ENCODE peak calls at places on chromosomes 1 and 21, in nine cellular contexts. One of them, this sample, is unnamed.

GRCh38 chr1:202237052-202237451 is 43.5 kb downstream of the LGR6 start:
- DNase-seq in stimulated activated CD8-positive, alpha-beta memory T cell treated with anti-CD3 and anti-CD28 coated beads, Interleukin-2, amount 100 ng/mL, for 1 hour: no peak
- DNase-seq in nephron progenitor cell: peak; percentile 68
- DNase-seq in effector CD8-positive, alpha-beta T cell: no peak
- DNase-seq in adipocyte: peak; percentile 32
- DNase-seq in COR-L47: peak; percentile 39
- DNase-seq in SW480: peak; percentile 63
- DNase-seq in stimulated activated naive CD8-positive, alpha-beta T cell treated with anti-CD3 and anti-CD28 coated beads, Interleukin-15, Interleukin-2, amounts not matched to agents 100 U/mL and 50 U/mL, for 24 hours: peak; percentile 54
- DNase-seq in activated naive CD8-positive, alpha-beta T cell treated with anti-CD3 and anti-CD28 coated beads, Interleukin-2, amount 50 U/mL, for 24 hours: peak; percentile 38
- DNase-seq in this sample: peak; percentile 67

GRCh38 chr1:220876511-220877347 is 2.5 kb upstream of the HLX start:
- DNase-seq in stimulated activated CD8-positive, alpha-beta memory T cell treated with anti-CD3 and anti-CD28 coated beads, Interleukin-2, amount 100 ng/mL, for 1 hour: no peak
- DNase-seq in nephron progenitor cell: peak; percentile 72
- DNase-seq in effector CD8-positive, alpha-beta T cell: no peak
- DNase-seq in adipocyte: no peak
- DNase-seq in COR-L47: no peak
- DNase-seq in SW480: no peak
- DNase-seq in stimulated activated naive CD8-positive, alpha-beta T cell treated with anti-CD3 and anti-CD28 coated beads, Interleukin-15, Interleukin-2, amounts not matched to agents 100 U/mL and 50 U/mL, for 24 hours: no peak
- DNase-seq in activated naive CD8-positive, alpha-beta T cell treated with anti-CD3 and anti-CD28 coated beads, Interleukin-2, amount 50 U/mL, for 24 hours: no peak
- DNase-seq in this sample: no peak

GRCh38 chr1:173638043-173639021 is 3.2 kb downstream of the TEX50 start:
- DNase-seq in stimulated activated CD8-positive, alpha-beta memory T cell treated with anti-CD3 and anti-CD28 coated beads, Interleukin-2, amount 100 ng/mL, for 1 hour: no peak
- DNase-seq in nephron progenitor cell: no peak
- DNase-seq in effector CD8-positive, alpha-beta T cell: no peak
- DNase-seq in adipocyte: no peak
- DNase-seq in COR-L47: no peak
- DNase-seq in SW480: no peak
- DNase-seq in stimulated activated naive CD8-positive, alpha-beta T cell treated with anti-CD3 and anti-CD28 coated beads, Interleukin-15, Interleukin-2, amounts not matched to agents 100 U/mL and 50 U/mL, for 24 hours: no peak
- DNase-seq in activated naive CD8-positive, alpha-beta T cell treated with anti-CD3 and anti-CD28 coated beads, Interleukin-2, amount 50 U/mL, for 24 hours: no peak
- DNase-seq in this sample: no peak

GRCh38 chr1:8787218-8787617 is 30.2 kb downstream of the RERE start:
- DNase-seq in stimulated activated CD8-positive, alpha-beta memory T cell treated with anti-CD3 and anti-CD28 coated beads, Interleukin-2, amount 100 ng/mL, for 1 hour: no peak
- DNase-seq in nephron progenitor cell: no peak
- DNase-seq in effector CD8-positive, alpha-beta T cell: no peak
- DNase-seq in adipocyte: no peak
- DNase-seq in COR-L47: no peak
- DNase-seq in SW480: no peak
- DNase-seq in stimulated activated naive CD8-positive, alpha-beta T cell treated with anti-CD3 and anti-CD28 coated beads, Interleukin-15, Interleukin-2, amounts not matched to agents 100 U/mL and 50 U/mL, for 24 hours: no peak
- DNase-seq in activated naive CD8-positive, alpha-beta T cell treated with anti-CD3 and anti-CD28 coated beads, Interleukin-2, amount 50 U/mL, for 24 hours: no peak
- DNase-seq in this sample: no peak

GRCh38 chr1:203794764-203795381 is 550 bp upstream of the ZBED6 start:
- DNase-seq in stimulated activated CD8-positive, alpha-beta memory T cell treated with anti-CD3 and anti-CD28 coated beads, Interleukin-2, amount 100 ng/mL, for 1 hour: no peak
- DNase-seq in nephron progenitor cell: no peak
- DNase-seq in effector CD8-positive, alpha-beta T cell: no peak
- DNase-seq in adipocyte: no peak
- DNase-seq in COR-L47: no peak
- DNase-seq in SW480: no peak
- DNase-seq in stimulated activated naive CD8-positive, alpha-beta T cell treated with anti-CD3 and anti-CD28 coated beads, Interleukin-15, Interleukin-2, amounts not matched to agents 100 U/mL and 50 U/mL, for 24 hours: no peak
- DNase-seq in activated naive CD8-positive, alpha-beta T cell treated with anti-CD3 and anti-CD28 coated beads, Interleukin-2, amount 50 U/mL, for 24 hours: no peak
- DNase-seq in this sample: no peak

GRCh38 chr1:181257117-181257516 is 168.6 kb downstream of the IER5 start:
- DNase-seq in stimulated activated CD8-positive, alpha-beta memory T cell treated with anti-CD3 and anti-CD28 coated beads, Interleukin-2, amount 100 ng/mL, for 1 hour: no peak
- DNase-seq in nephron progenitor cell: no peak
- DNase-seq in effector CD8-positive, alpha-beta T cell: no peak
- DNase-seq in adipocyte: no peak
- DNase-seq in COR-L47: no peak
- DNase-seq in SW480: no peak
- DNase-seq in stimulated activated naive CD8-positive, alpha-beta T cell treated with anti-CD3 and anti-CD28 coated beads, Interleukin-15, Interleukin-2, amounts not matched to agents 100 U/mL and 50 U/mL, for 24 hours: no peak
- DNase-seq in activated naive CD8-positive, alpha-beta T cell treated with anti-CD3 and anti-CD28 coated beads, Interleukin-2, amount 50 U/mL, for 24 hours: no peak
- DNase-seq in this sample: no peak

GRCh38 chr21:33266050-33266783 is at the start of gene IL10RB:
- DNase-seq in stimulated activated CD8-positive, alpha-beta memory T cell treated with anti-CD3 and anti-CD28 coated beads, Interleukin-2, amount 100 ng/mL, for 1 hour: peak; percentile 62
- DNase-seq in nephron progenitor cell: peak; percentile 86
- DNase-seq in effector CD8-positive, alpha-beta T cell: peak; percentile 72
- DNase-seq in adipocyte: peak; percentile 92
- DNase-seq in COR-L47: peak; percentile 65
- DNase-seq in SW480: peak; percentile 60
- DNase-seq in stimulated activated naive CD8-positive, alpha-beta T cell treated with anti-CD3 and anti-CD28 coated beads, Interleukin-15, Interleukin-2, amounts not matched to agents 100 U/mL and 50 U/mL, for 24 hours: peak; percentile 84
- DNase-seq in activated naive CD8-positive, alpha-beta T cell treated with anti-CD3 and anti-CD28 coated beads, Interleukin-2, amount 50 U/mL, for 24 hours: peak; percentile 79
- DNase-seq in this sample: peak; percentile 73

GRCh38 chr1:27161594-27161993 is 6.7 kb upstream of the SLC9A1 start:
- DNase-seq in stimulated activated CD8-positive, alpha-beta memory T cell treated with anti-CD3 and anti-CD28 coated beads, Interleukin-2, amount 100 ng/mL, for 1 hour: no peak
- DNase-seq in nephron progenitor cell: no peak
- DNase-seq in effector CD8-positive, alpha-beta T cell: no peak
- DNase-seq in adipocyte: no peak
- DNase-seq in COR-L47: no peak
- DNase-seq in SW480: peak; percentile 42
- DNase-seq in stimulated activated naive CD8-positive, alpha-beta T cell treated with anti-CD3 and anti-CD28 coated beads, Interleukin-15, Interleukin-2, amounts not matched to agents 100 U/mL and 50 U/mL, for 24 hours: no peak
- DNase-seq in activated naive CD8-positive, alpha-beta T cell treated with anti-CD3 and anti-CD28 coated beads, Interleukin-2, amount 50 U/mL, for 24 hours: no peak
- DNase-seq in this sample: no peak

GRCh38 chr1:171590022-171590421 is 32.0 kb upstream of the MYOCOS start:
- DNase-seq in stimulated activated CD8-positive, alpha-beta memory T cell treated with anti-CD3 and anti-CD28 coated beads, Interleukin-2, amount 100 ng/mL, for 1 hour: no peak
- DNase-seq in nephron progenitor cell: no peak
- DNase-seq in effector CD8-positive, alpha-beta T cell: no peak
- DNase-seq in adipocyte: peak; percentile 54
- DNase-seq in COR-L47: no peak
- DNase-seq in SW480: no peak
- DNase-seq in stimulated activated naive CD8-positive, alpha-beta T cell treated with anti-CD3 and anti-CD28 coated beads, Interleukin-15, Interleukin-2, amounts not matched to agents 100 U/mL and 50 U/mL, for 24 hours: no peak
- DNase-seq in activated naive CD8-positive, alpha-beta T cell treated with anti-CD3 and anti-CD28 coated beads, Interleukin-2, amount 50 U/mL, for 24 hours: no peak
- DNase-seq in this sample: no peak

GRCh38 chr1:152410028-152410427 is 4.0 kb downstream of the CRNN start:
- DNase-seq in stimulated activated CD8-positive, alpha-beta memory T cell treated with anti-CD3 and anti-CD28 coated beads, Interleukin-2, amount 100 ng/mL, for 1 hour: no peak
- DNase-seq in nephron progenitor cell: no peak
- DNase-seq in effector CD8-positive, alpha-beta T cell: no peak
- DNase-seq in adipocyte: no peak
- DNase-seq in COR-L47: no peak
- DNase-seq in SW480: no peak
- DNase-seq in stimulated activated naive CD8-positive, alpha-beta T cell treated with anti-CD3 and anti-CD28 coated beads, Interleukin-15, Interleukin-2, amounts not matched to agents 100 U/mL and 50 U/mL, for 24 hours: no peak
- DNase-seq in activated naive CD8-positive, alpha-beta T cell treated with anti-CD3 and anti-CD28 coated beads, Interleukin-2, amount 50 U/mL, for 24 hours: no peak
- DNase-seq in this sample: no peak

GRCh38 chr1:31509124-31510072 is 66.9 kb upstream of the TINAGL1 start:
- DNase-seq in stimulated activated CD8-positive, alpha-beta memory T cell treated with anti-CD3 and anti-CD28 coated beads, Interleukin-2, amount 100 ng/mL, for 1 hour: no peak
- DNase-seq in nephron progenitor cell: no peak
- DNase-seq in effector CD8-positive, alpha-beta T cell: no peak
- DNase-seq in adipocyte: no peak
- DNase-seq in COR-L47: no peak
- DNase-seq in SW480: peak; percentile 47
- DNase-seq in stimulated activated naive CD8-positive, alpha-beta T cell treated with anti-CD3 and anti-CD28 coated beads, Interleukin-15, Interleukin-2, amounts not matched to agents 100 U/mL and 50 U/mL, for 24 hours: no peak
- DNase-seq in activated naive CD8-positive, alpha-beta T cell treated with anti-CD3 and anti-CD28 coated beads, Interleukin-2, amount 50 U/mL, for 24 hours: peak; percentile 8
- DNase-seq in this sample: no peak

GRCh38 chr1:225877570-225877969 is 4.6 kb downstream of the TMEM63A start:
- DNase-seq in stimulated activated CD8-positive, alpha-beta memory T cell treated with anti-CD3 and anti-CD28 coated beads, Interleukin-2, amount 100 ng/mL, for 1 hour: no peak
- DNase-seq in nephron progenitor cell: peak; percentile 74
- DNase-seq in effector CD8-positive, alpha-beta T cell: no peak
- DNase-seq in adipocyte: peak; percentile 55
- DNase-seq in COR-L47: no peak
- DNase-seq in SW480: no peak
- DNase-seq in stimulated activated naive CD8-positive, alpha-beta T cell treated with anti-CD3 and anti-CD28 coated beads, Interleukin-15, Interleukin-2, amounts not matched to agents 100 U/mL and 50 U/mL, for 24 hours: peak; percentile 52
- DNase-seq in activated naive CD8-positive, alpha-beta T cell treated with anti-CD3 and anti-CD28 coated beads, Interleukin-2, amount 50 U/mL, for 24 hours: peak; percentile 42
- DNase-seq in this sample: no peak

GRCh38 chr1:150477733-150478132 is 9.5 kb upstream of the TARS2 start:
- DNase-seq in stimulated activated CD8-positive, alpha-beta memory T cell treated with anti-CD3 and anti-CD28 coated beads, Interleukin-2, amount 100 ng/mL, for 1 hour: no peak
- DNase-seq in nephron progenitor cell: no peak
- DNase-seq in effector CD8-positive, alpha-beta T cell: no peak
- DNase-seq in adipocyte: peak; percentile 24
- DNase-seq in COR-L47: no peak
- DNase-seq in SW480: no peak
- DNase-seq in stimulated activated naive CD8-positive, alpha-beta T cell treated with anti-CD3 and anti-CD28 coated beads, Interleukin-15, Interleukin-2, amounts not matched to agents 100 U/mL and 50 U/mL, for 24 hours: no peak
- DNase-seq in activated naive CD8-positive, alpha-beta T cell treated with anti-CD3 and anti-CD28 coated beads, Interleukin-2, amount 50 U/mL, for 24 hours: no peak
- DNase-seq in this sample: no peak

GRCh38 chr1:112544753-112545152 is 36.0 kb downstream of the WNT2B start:
- DNase-seq in stimulated activated CD8-positive, alpha-beta memory T cell treated with anti-CD3 and anti-CD28 coated beads, Interleukin-2, amount 100 ng/mL, for 1 hour: no peak
- DNase-seq in nephron progenitor cell: no peak
- DNase-seq in effector CD8-positive, alpha-beta T cell: no peak
- DNase-seq in adipocyte: peak; percentile 57
- DNase-seq in COR-L47: no peak
- DNase-seq in SW480: no peak
- DNase-seq in stimulated activated naive CD8-positive, alpha-beta T cell treated with anti-CD3 and anti-CD28 coated beads, Interleukin-15, Interleukin-2, amounts not matched to agents 100 U/mL and 50 U/mL, for 24 hours: no peak
- DNase-seq in activated naive CD8-positive, alpha-beta T cell treated with anti-CD3 and anti-CD28 coated beads, Interleukin-2, amount 50 U/mL, for 24 hours: no peak
- DNase-seq in this sample: no peak